ENCODE peak calls at places on chromosomes 1 and 21, in ten cellular contexts. S is astrocyte, L is hepatocyte, I is neural progenitor cell, O is fibroblast of lung, Q is heart right ventricle, G is heart left ventricle, D is tibial nerve, E is K562, U is PC-3. T is an unnamed sample. For H3K36me3, the result is how much of the 10 kb centered on the place peaks cover.

GRCh38 chr1:207698822-207699483 is 52.9 kb upstream of the CD46 start:
- DNase-seq in S (peak), D (peak), L (peak), G (peak), U (peak), E (peak), I (peak), Q (peak), O (peak), T (peak)

GRCh38 chr1:172545349-172546004 is 12.5 kb downstream of the SUCO start:
- DNase-seq in U (no peak), L (no peak), I (no peak), D (no peak), G (no peak), E (no peak), S (no peak), Q (no peak), O (no peak), T (no peak)

GRCh38 chr1:233868461-233868860 is 36.0 kb upstream of the SLC35F3 start:
- DNase-seq in G (no peak), D (no peak), Q (no peak), U (no peak), I (no peak), E (no peak), S (peak), L (no peak), O (peak), T (no peak)

GRCh38 chr1:211336161-211336560 is 9.5 kb downstream of the TRAF5 start:
- DNase-seq in L (no peak), D (no peak), I (no peak), G (no peak), Q (no peak), E (no peak), U (no peak), O (no peak), S (no peak), T (no peak)

GRCh38 chr21:38997756-38998155 is 185.5 kb downstream of the PSMG1 start:
- DNase-seq in U (no peak), E (no peak), S (no peak), D (no peak), O (no peak), L (no peak), G (no peak), I (no peak), Q (no peak), T (no peak)

GRCh38 chr1:183273300-183273699 is 87.2 kb downstream of the LAMC2 start:
- DNase-seq in L (no peak), E (no peak), G (no peak), U (peak), Q (no peak), D (no peak), S (peak), I (no peak), O (peak), T (no peak)

GRCh38 chr1:170277985-170278384 is 132.2 kb downstream of the NTMT2 start:
- DNase-seq in I (no peak), O (no peak), U (no peak), E (no peak), Q (no peak), G (no peak), D (no peak), L (no peak), S (no peak), T (no peak)

GRCh38 chr1:79204774-79205173 is 198.2 kb upstream of the ADGRL4 start:
- DNase-seq in E (no peak), O (no peak), S (no peak), D (no peak), I (no peak), L (no peak), U (peak), G (no peak), Q (no peak), T (no peak)

GRCh38 chr1:19397217-19397945 is 85.3 kb downstream of the SLC66A1 start:
- DNase-seq in I (no peak), O (no peak), G (no peak), L (no peak), E (no peak), Q (no peak), U (no peak), D (no peak), S (no peak), T (no peak)

GRCh38 chr1:201717286-201717685 is 111.7 kb upstream of the IPO9 start:
- DNase-seq in I (no peak), O (no peak), D (no peak), E (no peak), Q (no peak), L (no peak), U (no peak), G (no peak), S (no peak), T (no peak)
- H3K36me3 ChIP-seq in I (under half), O (under half), D (under half), E (under half), Q (under half), L (under half), U (under half), G (under half), S (under half), T (half or more)

GRCh38 chr1:155934097-155934932 is at the start of gene KHDC4:
- DNase-seq in G (peak), I (peak), D (peak), U (peak), S (peak), L (peak), O (peak), E (peak), Q (peak), T (peak)
- TF ChIP-seq CTCF in G (no peak), I (no peak), D (peak), U (no peak), S (no peak), L (no peak), O (no peak), E (peak), Q (no peak), T (peak)

GRCh38 chr1:236091933-236092318 is 27.0 kb upstream of the NID1 start:
- DNase-seq in G (no peak), D (no peak), E (no peak), U (no peak), O (no peak), L (no peak), S (no peak), Q (no peak), I (no peak), T (no peak)

GRCh38 chr1:236098267-236098666 is 33.4 kb upstream of the NID1 start:
- DNase-seq in I (no peak), S (no peak), G (no peak), O (no peak), L (no peak), D (no peak), U (no peak), E (no peak), Q (no peak), T (no peak)

GRCh38 chr1:236099622-236100021 is 34.7 kb upstream of the NID1 start:
- DNase-seq in D (peak), O (peak), G (no peak), L (peak), U (no peak), Q (no peak), S (peak), E (no peak), I (peak), T (no peak)

GRCh38 chr1:236092899-236093298 is 28.0 kb upstream of the NID1 start:
- DNase-seq in S (no peak), Q (no peak), G (no peak), I (no peak), E (no peak), L (no peak), D (no peak), O (no peak), U (no peak), T (no peak)

DNA sequence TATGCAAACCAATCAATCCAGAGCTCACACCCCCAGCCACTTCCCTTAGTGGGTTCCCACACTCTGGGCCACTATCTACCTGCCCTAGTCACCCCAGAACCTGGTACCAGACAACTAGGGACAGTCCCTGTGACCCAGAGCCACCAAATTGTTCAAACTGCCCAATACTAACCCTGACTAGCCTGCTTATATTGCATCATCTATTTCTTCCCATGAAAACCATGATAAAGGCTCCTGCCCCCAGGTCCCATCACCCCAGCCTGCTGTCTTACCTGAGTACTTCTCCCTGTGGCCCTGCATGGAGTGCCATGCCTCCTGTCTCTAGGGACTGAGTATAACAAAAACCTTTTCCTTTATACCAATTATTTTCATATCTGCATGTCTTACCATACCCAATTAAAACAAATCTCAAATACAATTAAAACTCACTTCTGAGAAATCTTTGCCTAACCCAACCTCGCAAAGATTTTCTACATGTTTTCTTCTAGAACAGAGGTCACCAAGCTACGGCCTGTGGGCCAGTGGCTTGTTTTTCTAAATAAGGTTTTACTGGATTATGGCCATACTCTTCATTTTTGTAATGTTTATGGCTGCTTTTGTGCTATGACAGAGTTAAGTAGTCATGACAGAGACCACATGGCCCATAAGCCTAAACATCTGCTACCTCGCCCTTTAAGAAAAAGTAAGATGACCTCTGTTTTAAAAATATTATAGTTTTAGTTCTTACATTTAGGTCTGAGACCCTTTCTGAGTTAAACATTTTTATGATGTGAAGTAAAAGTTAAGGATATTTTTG is 31.0 kb upstream of the NID1 start:
- DNase-seq in U (no peak), S (no peak), I (no peak), L (no peak), E (peak), Q (no peak), O (no peak), D (no peak), G (no peak), T (no peak)
- H3K27ac ChIP-seq in U (no peak), S (no peak), I (no peak), L (peak), E (no peak), Q (no peak), O (no peak), D (no peak), G (no peak), T (no peak)

GRCh38 chr21:31768720-31769119 is 36.8 kb upstream of the SCAF4 start:
- DNase-seq in S (no peak), Q (no peak), G (no peak), E (no peak), I (no peak), D (no peak), O (no peak), L (no peak), U (no peak), T (no peak)

GRCh38 chr21:31760931-31761330 is 29.0 kb upstream of the SCAF4 start:
- DNase-seq in E (no peak), S (no peak), U (no peak), I (no peak), G (no peak), O (no peak), L (no peak), D (no peak), Q (no peak), T (no peak)

GRCh38 chr21:31771685-31772084 is 39.8 kb upstream of the SCAF4 start:
- DNase-seq in I (no peak), G (no peak), U (no peak), E (no peak), S (no peak), L (no peak), O (no peak), Q (no peak), D (no peak), T (no peak)

DNA sequence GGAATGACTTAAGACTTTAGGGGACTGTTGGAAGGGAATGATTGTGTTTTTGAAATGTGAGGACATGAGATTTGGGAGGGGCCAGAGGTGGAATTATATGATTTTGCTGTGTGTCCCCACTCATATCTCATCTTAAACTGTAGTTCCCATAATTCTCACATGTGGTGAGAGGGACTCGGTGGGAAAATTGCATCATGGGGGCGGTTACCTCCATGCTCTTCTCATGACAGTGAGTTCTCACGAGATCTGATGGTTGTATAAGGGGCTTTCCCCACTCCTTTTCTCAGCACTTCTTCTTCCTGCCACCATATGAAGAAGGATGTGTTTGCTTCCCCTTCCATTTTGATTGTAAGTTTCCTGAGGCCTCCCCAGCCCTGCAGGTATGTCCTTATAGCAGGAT is 35.0 kb upstream of the SCAF4 start:
- DNase-seq in U (no peak), E (no peak), Q (no peak), G (no peak), D (no peak), S (no peak), I (no peak), L (no peak), O (no peak), T (no peak)
- H3K36me3 ChIP-seq in U (under half), E (under half), Q (under half), G (under half), D (under half), S (under half), I (under half), L (under half), O (under half), T (under half)

DNA sequence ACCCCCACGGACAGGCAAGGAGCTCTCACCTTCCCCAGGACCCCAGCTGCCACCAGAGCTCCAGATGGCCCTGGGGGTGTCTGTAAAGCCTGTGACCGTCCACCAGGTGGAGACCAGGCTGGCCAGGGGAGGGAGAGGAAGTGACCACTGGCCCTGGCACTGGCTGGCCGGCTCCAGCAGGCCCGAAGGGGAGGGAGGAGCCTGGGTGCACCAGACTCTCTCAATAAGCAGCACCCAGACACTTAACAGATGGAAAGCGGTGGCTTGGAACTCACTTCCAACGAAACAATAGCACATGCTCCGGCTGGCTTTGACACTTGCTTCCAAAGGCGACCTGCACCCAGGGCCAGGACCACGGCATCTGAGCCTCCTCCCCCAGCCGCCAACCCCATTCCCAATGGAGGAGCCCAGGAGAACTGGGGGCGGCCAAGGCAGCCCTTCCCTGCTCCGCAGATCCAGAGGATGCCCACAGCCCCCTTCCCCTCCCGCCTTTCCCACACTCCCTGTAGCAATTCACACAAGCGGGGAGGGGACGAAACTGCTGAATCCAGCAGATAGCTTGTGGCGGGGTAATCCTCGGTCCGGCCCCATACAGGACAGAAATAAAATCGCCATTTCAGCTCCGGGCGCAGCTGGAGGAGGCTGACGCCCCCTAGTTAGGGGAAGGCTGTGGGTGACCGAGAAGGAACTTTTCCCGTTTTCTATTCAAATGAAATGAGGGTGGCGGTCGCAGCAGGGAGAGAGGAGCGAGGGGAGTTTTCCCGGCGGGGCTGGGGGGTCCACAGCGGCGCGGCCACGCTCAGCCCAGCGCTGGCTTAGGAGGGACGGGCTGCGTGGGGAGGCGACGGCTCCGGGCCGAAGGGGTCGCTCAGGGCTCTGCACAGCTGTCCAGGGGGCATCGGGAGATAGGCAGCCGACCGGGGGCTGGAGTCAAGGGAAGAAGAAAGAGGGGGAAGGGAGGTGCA is 612 bp upstream of the PDE9A start:
- DNase-seq in E (peak), O (peak), S (no peak), Q (peak), U (peak), D (peak), L (peak), G (peak), I (peak), T (no peak)
- TF ChIP-seq CTCF in E (peak), O (no peak), S (peak), Q (peak), U (peak), D (peak), L (peak), G (peak), I (peak), T (peak)

DNA sequence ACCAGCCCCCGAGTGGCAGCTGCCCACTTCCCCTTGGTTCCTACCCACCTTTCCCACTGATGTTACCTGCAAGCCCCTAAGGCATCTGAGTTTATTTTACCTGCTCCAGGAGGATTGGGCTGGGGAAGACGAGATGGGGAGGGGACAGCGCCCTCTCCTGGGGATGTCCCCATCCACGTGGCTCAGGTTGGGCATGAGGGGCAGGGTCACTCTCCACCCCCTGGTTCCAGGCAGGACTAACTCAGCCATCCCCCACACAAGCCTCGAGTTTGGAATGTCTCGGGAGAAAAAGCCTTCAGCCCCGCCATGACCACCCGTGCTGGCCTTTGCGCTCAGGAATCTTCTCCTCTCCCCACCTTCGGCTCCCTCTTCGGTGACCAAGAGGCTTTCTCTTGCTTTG is 90.0 kb downstream of the ARHGEF10L start:
- DNase-seq in I (peak), D (no peak), U (no peak), L (no peak), Q (no peak), E (peak), O (no peak), G (no peak), S (no peak), T (no peak)
- H3K27ac ChIP-seq in I (no peak), D (peak), U (no peak), L (no peak), Q (peak), E (no peak), O (no peak), G (no peak), S (no peak), T (no peak)

DNA sequence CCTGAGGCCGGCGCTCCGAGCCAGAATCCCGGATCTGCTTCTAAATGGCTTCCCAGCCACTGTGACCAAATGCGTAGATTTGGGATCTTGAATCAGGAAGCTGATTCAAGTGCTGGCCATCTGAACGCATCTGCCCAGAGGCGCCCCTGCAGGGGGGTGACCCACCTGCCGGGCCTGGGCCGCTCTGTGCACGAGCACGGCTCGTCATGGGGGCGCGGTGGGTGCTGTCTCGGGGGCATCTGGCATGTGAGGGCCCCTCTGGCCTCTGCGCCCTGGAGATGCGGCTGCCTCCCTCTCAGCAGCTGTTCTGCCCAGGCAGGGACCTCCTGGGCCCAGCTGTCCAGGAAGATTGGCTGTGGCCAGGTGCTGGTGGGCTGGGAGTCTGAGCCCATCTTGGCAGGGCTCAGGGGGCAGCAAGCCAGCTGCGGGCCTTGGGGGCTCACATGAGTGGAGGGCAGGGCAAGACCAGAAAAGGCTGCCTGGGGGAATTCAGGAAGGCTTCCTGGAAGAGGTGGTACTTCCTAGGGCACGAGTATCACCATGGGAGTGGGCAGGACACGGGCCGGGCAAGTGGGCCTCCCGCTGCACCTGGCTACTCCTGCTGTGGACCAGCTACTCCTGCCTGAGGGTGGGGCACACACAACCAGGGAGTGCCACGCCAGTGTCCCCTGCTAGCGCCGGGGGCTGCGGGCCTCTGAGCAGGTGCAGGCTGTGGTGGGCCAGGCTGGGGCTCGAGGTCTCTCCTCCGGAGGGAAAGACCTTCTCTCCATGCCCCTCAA is 25.1 kb downstream of the PLCH2 start:
- DNase-seq in I (no peak), O (no peak), D (no peak), G (no peak), Q (no peak), S (no peak), U (no peak), L (no peak), E (no peak), T (no peak)
- H3K36me3 ChIP-seq in I (under half), O (under half), D (under half), G (under half), Q (under half), S (under half), U (under half), L (under half), E (under half), T (under half)

GRCh38 chr1:88936223-88936523 is 44.8 kb upstream of the GTF2B start:
- DNase-seq in S (no peak), D (no peak), O (no peak), Q (no peak), I (no peak), E (no peak), L (no peak), U (no peak), G (no peak), T (no peak)
- TF ChIP-seq CTCF in S (no peak), D (no peak), O (no peak), Q (no peak), I (peak), E (no peak), L (no peak), U (no peak), G (no peak), T (no peak)

DNA sequence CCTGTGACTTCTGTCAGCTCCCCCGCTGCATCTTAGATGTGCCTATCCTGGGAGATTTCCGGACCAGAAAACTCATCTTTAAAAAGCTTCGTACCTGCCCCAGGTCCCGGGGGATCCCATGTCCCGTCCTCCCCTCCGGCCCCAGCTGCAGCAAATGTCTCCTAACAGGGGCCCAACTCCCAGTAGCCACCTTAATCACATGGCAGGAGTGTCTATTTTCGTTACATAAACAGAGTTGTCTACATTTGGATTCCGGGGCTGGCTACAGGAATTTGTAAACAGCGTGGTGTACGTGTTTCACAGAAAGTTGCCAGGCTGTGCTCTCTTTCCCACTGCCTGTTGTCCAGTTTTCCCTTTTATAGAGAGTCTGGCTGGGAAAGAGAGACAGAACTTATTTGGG is 17.9 kb upstream of the KCNE2 start:
- DNase-seq in I (no peak), U (no peak), L (no peak), D (no peak), E (no peak), S (no peak), G (no peak), O (no peak), Q (no peak), T (no peak)
- H3K27ac ChIP-seq in I (no peak), U (no peak), L (peak), D (peak), E (no peak), S (no peak), G (peak), O (no peak), Q (peak), T (no peak)

T was measured in brain microvascular endothelial cell.